ENCODE peak calls at places on chromosomes 4 and X, in eight cellular contexts. One of them, this sample, is unnamed.

GRCh38 chr4:156824451-156825060 is 147.0 kb downstream of the PDGFC start:
- DNase-seq in NCI-H2029: no peak
- DNase-seq in stimulated activated CD8-positive, alpha-beta memory T cell treated with anti-CD3 and anti-CD28 coated beads, Interleukin-2, amount 100 ng/mL, for 48 hours: no peak
- DNase-seq in astrocyte of the cerebellum: no peak
- DNase-seq in fibroblast of lung: peak; percentile 27
- DNase-seq in small intestine: no peak
- DNase-seq in EH: no peak
- DNase-seq in adipocyte: no peak
- DNase-seq in this sample: no peak

GRCh38 chr4:78720994-78721677 is 55.0 kb upstream of the BMP2K start:
- DNase-seq in NCI-H2029: no peak
- DNase-seq in stimulated activated CD8-positive, alpha-beta memory T cell treated with anti-CD3 and anti-CD28 coated beads, Interleukin-2, amount 100 ng/mL, for 48 hours: peak; percentile 14
- DNase-seq in astrocyte of the cerebellum: no peak
- DNase-seq in fibroblast of lung: no peak
- DNase-seq in small intestine: peak; percentile 26
- DNase-seq in EH: no peak
- DNase-seq in adipocyte: no peak
- DNase-seq in this sample: no peak

GRCh38 chr4:6769138-6769983 is 13.2 kb upstream of the KIAA0232 start:
- DNase-seq in NCI-H2029: no peak
- DNase-seq in stimulated activated CD8-positive, alpha-beta memory T cell treated with anti-CD3 and anti-CD28 coated beads, Interleukin-2, amount 100 ng/mL, for 48 hours: no peak
- DNase-seq in astrocyte of the cerebellum: no peak
- DNase-seq in fibroblast of lung: no peak
- DNase-seq in small intestine: no peak
- DNase-seq in EH: no peak
- DNase-seq in adipocyte: no peak
- DNase-seq in this sample: no peak

GRCh38 chrX:134545524-134545923 is 85.6 kb downstream of the HPRT1 start:
- DNase-seq in NCI-H2029: no peak
- DNase-seq in stimulated activated CD8-positive, alpha-beta memory T cell treated with anti-CD3 and anti-CD28 coated beads, Interleukin-2, amount 100 ng/mL, for 48 hours: no peak
- DNase-seq in astrocyte of the cerebellum: no peak
- DNase-seq in fibroblast of lung: no peak
- DNase-seq in small intestine: no peak
- DNase-seq in EH: no peak
- DNase-seq in adipocyte: no peak
- DNase-seq in this sample: no peak

GRCh38 chrX:47483310-47484268 is 567 bp upstream of the ZNF41 start:
- DNase-seq in NCI-H2029: peak; percentile 17
- DNase-seq in stimulated activated CD8-positive, alpha-beta memory T cell treated with anti-CD3 and anti-CD28 coated beads, Interleukin-2, amount 100 ng/mL, for 48 hours: no peak
- DNase-seq in astrocyte of the cerebellum: no peak
- DNase-seq in fibroblast of lung: peak; percentile 50
- DNase-seq in small intestine: peak; percentile 29
- DNase-seq in EH: peak; percentile 53
- DNase-seq in adipocyte: peak; percentile 56
- DNase-seq in this sample: peak; percentile 20

GRCh38 chr4:25160714-25161598 is 707 bp upstream of the SEPSECS start:
- DNase-seq in NCI-H2029: peak; percentile 62
- DNase-seq in stimulated activated CD8-positive, alpha-beta memory T cell treated with anti-CD3 and anti-CD28 coated beads, Interleukin-2, amount 100 ng/mL, for 48 hours: no peak
- DNase-seq in astrocyte of the cerebellum: no peak
- DNase-seq in fibroblast of lung: peak; percentile 40
- DNase-seq in small intestine: peak; percentile 32
- DNase-seq in EH: peak; percentile 59
- DNase-seq in adipocyte: peak; percentile 17
- DNase-seq in this sample: peak; percentile 58

GRCh38 chrX:124717537-124717936 is 371.2 kb downstream of the SH2D1A start:
- DNase-seq in NCI-H2029: no peak
- DNase-seq in stimulated activated CD8-positive, alpha-beta memory T cell treated with anti-CD3 and anti-CD28 coated beads, Interleukin-2, amount 100 ng/mL, for 48 hours: no peak
- DNase-seq in astrocyte of the cerebellum: no peak
- DNase-seq in fibroblast of lung: no peak
- DNase-seq in small intestine: no peak
- DNase-seq in EH: no peak
- DNase-seq in adipocyte: no peak
- DNase-seq in this sample: no peak

GRCh38 chr4:173185832-173186545 is 17.4 kb downstream of the GALNT7 start:
- DNase-seq in NCI-H2029: no peak
- DNase-seq in stimulated activated CD8-positive, alpha-beta memory T cell treated with anti-CD3 and anti-CD28 coated beads, Interleukin-2, amount 100 ng/mL, for 48 hours: no peak
- DNase-seq in astrocyte of the cerebellum: no peak
- DNase-seq in fibroblast of lung: no peak
- DNase-seq in small intestine: peak; percentile 94
- DNase-seq in EH: no peak
- DNase-seq in adipocyte: no peak
- DNase-seq in this sample: peak; percentile 52

GRCh38 chrX:53056292-53056691 is 7.7 kb downstream of the GPR173 start:
- DNase-seq in NCI-H2029: no peak
- DNase-seq in stimulated activated CD8-positive, alpha-beta memory T cell treated with anti-CD3 and anti-CD28 coated beads, Interleukin-2, amount 100 ng/mL, for 48 hours: no peak
- DNase-seq in astrocyte of the cerebellum: no peak
- DNase-seq in fibroblast of lung: peak; percentile 20
- DNase-seq in small intestine: no peak
- DNase-seq in EH: no peak
- DNase-seq in adipocyte: no peak
- DNase-seq in this sample: no peak

GRCh38 chrX:15751160-15751819 is 13.2 kb downstream of the CA5B start:
- DNase-seq in NCI-H2029: no peak
- DNase-seq in stimulated activated CD8-positive, alpha-beta memory T cell treated with anti-CD3 and anti-CD28 coated beads, Interleukin-2, amount 100 ng/mL, for 48 hours: no peak
- DNase-seq in astrocyte of the cerebellum: peak; percentile 26
- DNase-seq in fibroblast of lung: peak; percentile 54
- DNase-seq in small intestine: peak; percentile 28
- DNase-seq in EH: peak; percentile 91
- DNase-seq in adipocyte: peak; percentile 64
- DNase-seq in this sample: peak; percentile 31

GRCh38 chr4:186920486-186920885 is 196.8 kb upstream of the FAT1 start:
- DNase-seq in NCI-H2029: no peak
- DNase-seq in stimulated activated CD8-positive, alpha-beta memory T cell treated with anti-CD3 and anti-CD28 coated beads, Interleukin-2, amount 100 ng/mL, for 48 hours: no peak
- DNase-seq in astrocyte of the cerebellum: no peak
- DNase-seq in fibroblast of lung: peak; percentile 68
- DNase-seq in small intestine: no peak
- DNase-seq in EH: peak; percentile 71
- DNase-seq in adipocyte: peak; percentile 83
- DNase-seq in this sample: no peak

GRCh38 chrX:24594531-24594930 is 52.6 kb downstream of the PCYT1B start:
- DNase-seq in NCI-H2029: no peak
- DNase-seq in stimulated activated CD8-positive, alpha-beta memory T cell treated with anti-CD3 and anti-CD28 coated beads, Interleukin-2, amount 100 ng/mL, for 48 hours: no peak
- DNase-seq in astrocyte of the cerebellum: no peak
- DNase-seq in fibroblast of lung: no peak
- DNase-seq in small intestine: no peak
- DNase-seq in EH: no peak
- DNase-seq in adipocyte: no peak
- DNase-seq in this sample: no peak

GRCh38 chr4:32341342-32341741 is 1621.2 kb downstream of the PCDH7 start:
- DNase-seq in NCI-H2029: no peak
- DNase-seq in stimulated activated CD8-positive, alpha-beta memory T cell treated with anti-CD3 and anti-CD28 coated beads, Interleukin-2, amount 100 ng/mL, for 48 hours: no peak
- DNase-seq in astrocyte of the cerebellum: no peak
- DNase-seq in fibroblast of lung: no peak
- DNase-seq in small intestine: no peak
- DNase-seq in EH: no peak
- DNase-seq in adipocyte: no peak
- DNase-seq in this sample: no peak

GRCh38 chr4:99461623-99462401 is 26.7 kb upstream of the ADH7 start:
- DNase-seq in NCI-H2029: no peak
- DNase-seq in stimulated activated CD8-positive, alpha-beta memory T cell treated with anti-CD3 and anti-CD28 coated beads, Interleukin-2, amount 100 ng/mL, for 48 hours: no peak
- DNase-seq in astrocyte of the cerebellum: no peak
- DNase-seq in fibroblast of lung: no peak
- DNase-seq in small intestine: no peak
- DNase-seq in EH: no peak
- DNase-seq in adipocyte: no peak
- DNase-seq in this sample: no peak

GRCh38 chr4:105837037-105837436 is 58.2 kb upstream of the NPNT start:
- DNase-seq in NCI-H2029: no peak
- DNase-seq in stimulated activated CD8-positive, alpha-beta memory T cell treated with anti-CD3 and anti-CD28 coated beads, Interleukin-2, amount 100 ng/mL, for 48 hours: no peak
- DNase-seq in astrocyte of the cerebellum: no peak
- DNase-seq in fibroblast of lung: no peak
- DNase-seq in small intestine: peak; percentile 20
- DNase-seq in EH: no peak
- DNase-seq in adipocyte: no peak
- DNase-seq in this sample: no peak

GRCh38 chrX:48488034-48488433 is 12.0 kb downstream of the FTSJ1 start:
- DNase-seq in NCI-H2029: no peak
- DNase-seq in stimulated activated CD8-positive, alpha-beta memory T cell treated with anti-CD3 and anti-CD28 coated beads, Interleukin-2, amount 100 ng/mL, for 48 hours: no peak
- DNase-seq in astrocyte of the cerebellum: no peak
- DNase-seq in fibroblast of lung: no peak
- DNase-seq in small intestine: no peak
- DNase-seq in EH: no peak
- DNase-seq in adipocyte: no peak
- DNase-seq in this sample: no peak

GRCh38 chr4:83356899-83357661 is 22.4 kb upstream of the HPSE start:
- DNase-seq in NCI-H2029: no peak
- DNase-seq in stimulated activated CD8-positive, alpha-beta memory T cell treated with anti-CD3 and anti-CD28 coated beads, Interleukin-2, amount 100 ng/mL, for 48 hours: no peak
- DNase-seq in astrocyte of the cerebellum: peak; percentile 96
- DNase-seq in fibroblast of lung: peak; percentile 95
- DNase-seq in small intestine: no peak
- DNase-seq in EH: peak; percentile 92
- DNase-seq in adipocyte: peak; percentile 93
- DNase-seq in this sample: peak; percentile 63

GRCh38 chr4:48546336-48546735 is 56.3 kb downstream of the ZAR1 start:
- DNase-seq in NCI-H2029: no peak
- DNase-seq in stimulated activated CD8-positive, alpha-beta memory T cell treated with anti-CD3 and anti-CD28 coated beads, Interleukin-2, amount 100 ng/mL, for 48 hours: no peak
- DNase-seq in astrocyte of the cerebellum: peak; percentile 38
- DNase-seq in fibroblast of lung: peak; percentile 28
- DNase-seq in small intestine: peak; percentile 8
- DNase-seq in EH: peak; percentile 49
- DNase-seq in adipocyte: peak; percentile 73
- DNase-seq in this sample: peak; percentile 44

GRCh38 chr4:166312166-166312565 is 439.1 kb downstream of the TLL1 start:
- DNase-seq in NCI-H2029: no peak
- DNase-seq in stimulated activated CD8-positive, alpha-beta memory T cell treated with anti-CD3 and anti-CD28 coated beads, Interleukin-2, amount 100 ng/mL, for 48 hours: no peak
- DNase-seq in astrocyte of the cerebellum: no peak
- DNase-seq in fibroblast of lung: peak; percentile 71
- DNase-seq in small intestine: no peak
- DNase-seq in EH: peak; percentile 54
- DNase-seq in adipocyte: peak; percentile 24
- DNase-seq in this sample: no peak